ENCODE peak calls at places on chromosome 1, in ten cellular contexts. Z is B cell; F is suprapubic skin; B is Calu3; J is CD4-positive, alpha-beta T cell; N is A673; I is endothelial cell; H is Peyer's patch; V is K562; U is testis. K is an unnamed sample.

GRCh38 chr1:57061369-57061768 is 95.6 kb upstream of the C8B start:
- DNase-seq in Z (no peak), F (no peak), B (peak; percentile 1), J (no peak), N (no peak), I (no peak), H (no peak), V (no peak), U (no peak), K (no peak)

GRCh38 chr1:66730462-66730861 is 21.8 kb upstream of the DYNLT5 start:
- DNase-seq in Z (no peak), F (no peak), B (no peak), J (no peak), N (no peak), I (no peak), H (no peak), V (no peak), U (no peak), K (no peak)

GRCh38 chr1:167819849-167820683 is 93.9 kb downstream of the ADCY10 start:
- DNase-seq in Z (peak; percentile 46), F (peak; percentile 80), B (peak; percentile 85), J (no peak), N (peak; percentile 78), I (peak; percentile 65), H (peak; percentile 21), V (peak; percentile 91), U (peak; percentile 67), K (peak; percentile 87)

GRCh38 chr1:233777571-233777970 is 126.9 kb upstream of the SLC35F3 start:
- DNase-seq in Z (no peak), F (no peak), B (no peak), J (no peak), N (no peak), I (no peak), H (no peak), V (no peak), U (no peak), K (no peak)

GRCh38 chr1:42176902-42177519 is 12.5 kb upstream of the GUCA2A start:
- DNase-seq in Z (peak; percentile 37), F (no peak), B (peak; percentile 50), J (no peak), N (peak; percentile 40), I (no peak), H (no peak), V (peak; percentile 66), U (peak; percentile 56), K (no peak)

GRCh38 chr1:234683856-234684632 is 74.1 kb upstream of the IRF2BP2 start:
- DNase-seq in Z (no peak), F (peak; percentile 88), B (peak; percentile 66), J (no peak), N (no peak), I (no peak), H (no peak), V (no peak), U (peak; percentile 79), K (peak; percentile 46)

GRCh38 chr1:231611851-231612250 is 14.7 kb upstream of the DISC1 start:
- DNase-seq in Z (no peak), F (no peak), B (no peak), J (no peak), N (no peak), I (no peak), H (no peak), V (no peak), U (no peak), K (no peak)

GRCh38 chr1:12546771-12547585 is 71.0 kb downstream of the DHRS3 start:
- DNase-seq in Z (no peak), F (peak; percentile 89), B (no peak), J (no peak), N (no peak), I (no peak), H (no peak), V (no peak), U (peak; percentile 69), K (no peak)

GRCh38 chr1:87684194-87684593 is 355.5 kb downstream of the LMO4 start:
- DNase-seq in Z (peak; percentile 7), F (no peak), B (no peak), J (no peak), N (peak; percentile 51), I (no peak), H (no peak), V (no peak), U (peak; percentile 39), K (no peak)

GRCh38 chr1:28830814-28831213 is 18.8 kb downstream of the OPRD1 start:
- DNase-seq in Z (no peak), F (no peak), B (no peak), J (no peak), N (no peak), I (no peak), H (no peak), V (no peak), U (no peak), K (no peak)

GRCh38 chr1:156584813-156585212 is 5.3 kb downstream of the TTC24 start:
- DNase-seq in Z (no peak), F (no peak), B (peak; percentile 55), J (no peak), N (no peak), I (no peak), H (no peak), V (peak; percentile 57), U (no peak), K (no peak)
- TF ChIP-seq CTCF in Z (no peak), F (no peak), B (peak; percentile 50), J (no peak), N (peak; percentile 56), I (no peak), H (no peak), V (peak; percentile 76), U (no peak), K (no peak)

GRCh38 chr1:31976401-31976800 is 37.3 kb upstream of the KHDRBS1 start:
- DNase-seq in Z (no peak), F (no peak), B (no peak), J (no peak), N (no peak), I (no peak), H (no peak), V (no peak), U (no peak), K (no peak)

GRCh38 chr1:31981976-31982375 is 31.7 kb upstream of the KHDRBS1 start:
- DNase-seq in Z (peak; percentile 22), F (no peak), B (no peak), J (peak; percentile 15), N (peak; percentile 46), I (no peak), H (no peak), V (no peak), U (no peak), K (no peak)

GRCh38 chr1:31978853-31979400 is 34.7 kb upstream of the KHDRBS1 start:
- DNase-seq in Z (no peak), F (no peak), B (no peak), J (no peak), N (no peak), I (no peak), H (no peak), V (no peak), U (no peak), K (no peak)

GRCh38 chr1:31980835-31981782 is 32.6 kb upstream of the KHDRBS1 start:
- DNase-seq in Z (peak; percentile 55), F (no peak), B (no peak), J (no peak), N (no peak), I (no peak), H (no peak), V (no peak), U (no peak), K (no peak)

DNA sequence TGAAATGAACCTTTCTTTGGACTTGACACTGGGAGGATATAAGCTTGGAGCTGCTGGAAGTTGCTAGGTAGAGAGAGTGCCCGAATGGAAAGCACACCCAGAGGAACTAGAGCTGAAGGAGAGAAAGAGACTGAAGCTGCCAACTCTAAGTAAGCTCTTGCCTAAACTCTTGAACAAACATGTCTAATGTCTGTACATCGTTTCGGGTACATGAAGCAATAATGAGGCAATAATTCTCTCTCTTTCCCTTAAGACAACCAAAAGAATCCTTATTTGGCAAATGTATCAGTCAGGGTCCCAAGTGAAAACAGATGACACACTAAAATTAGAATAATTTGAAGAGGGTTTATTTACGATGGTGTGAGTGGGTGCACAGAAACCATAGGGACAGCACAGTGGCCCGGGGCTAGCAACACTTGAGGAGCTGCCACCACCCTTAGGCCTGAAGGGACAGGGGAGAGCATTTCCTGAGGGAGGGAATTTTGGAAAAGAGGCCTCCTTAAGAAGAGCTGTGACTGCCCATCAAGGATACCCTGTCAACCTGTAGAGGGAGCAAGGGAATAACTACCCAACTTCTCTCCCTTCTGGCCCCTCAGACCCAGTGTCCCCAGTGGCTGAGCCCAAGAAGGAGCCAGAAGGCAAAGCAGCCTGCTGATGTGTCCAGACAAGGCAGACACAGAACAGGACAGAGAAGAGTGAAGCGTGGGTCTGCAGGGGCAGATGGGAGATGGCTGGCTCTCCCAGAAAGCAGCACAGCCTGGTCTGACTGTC is 36.1 kb upstream of the KHDRBS1 start:
- DNase-seq in Z (no peak), F (no peak), B (peak; percentile 16), J (no peak), N (peak; percentile 60), I (peak; percentile 46), H (no peak), V (peak; percentile 68), U (no peak), K (no peak)
- TF ChIP-seq CTCF in Z (no peak), F (peak; percentile 13), B (peak; percentile 28), J (peak; percentile 16), N (peak; percentile 58), I (peak; percentile 37), H (no peak), V (peak; percentile 84), U (no peak), K (peak; percentile 54)

GRCh38 chr1:216726435-216726834 is 3.2 kb upstream of the ESRRG start:
- DNase-seq in Z (no peak), F (no peak), B (no peak), J (no peak), N (no peak), I (no peak), H (no peak), V (no peak), U (no peak), K (no peak)
- TF ChIP-seq CTCF in Z (no peak), F (no peak), B (no peak), J (no peak), N (no peak), I (peak; percentile 38), H (no peak), V (no peak), U (no peak), K (no peak)

GRCh38 chr1:169106095-169106920 is at the start of gene ATP1B1:
- DNase-seq in Z (peak; percentile 82), F (peak; percentile 87), B (peak; percentile 98), J (peak; percentile 82), N (peak; percentile 88), I (peak; percentile 93), H (peak; percentile 82), V (peak; percentile 97), U (peak; percentile 93), K (peak; percentile 95)

GRCh38 chr1:169103443-169103842 is 3.0 kb upstream of the ATP1B1 start:
- DNase-seq in Z (no peak), F (no peak), B (peak; percentile 71), J (no peak), N (no peak), I (no peak), H (no peak), V (no peak), U (no peak), K (no peak)

GRCh38 chr1:169106921-169107672 is 607 bp downstream of the ATP1B1 start:
- DNase-seq in Z (no peak), F (no peak), B (no peak), J (no peak), N (peak; percentile 58), I (no peak), H (no peak), V (peak; percentile 36), U (peak; percentile 25), K (no peak)

GRCh38 chr1:169105087-169105433 is 1.4 kb upstream of the ATP1B1 start:
- DNase-seq in Z (no peak), F (no peak), B (no peak), J (no peak), N (no peak), I (no peak), H (no peak), V (no peak), U (peak; percentile 22), K (no peak)

GRCh38 chr1:169105434-169106094 is 926 bp upstream of the ATP1B1 start:
- DNase-seq in Z (peak; percentile 41), F (peak; percentile 87), B (peak; percentile 99), J (peak; percentile 14), N (no peak), I (peak; percentile 57), H (peak; percentile 67), V (peak; percentile 78), U (peak; percentile 83), K (peak; percentile 86)
- TF ChIP-seq CTCF in Z (no peak), F (no peak), B (no peak), J (no peak), N (no peak), I (no peak), H (no peak), V (no peak), U (no peak), K (no peak)

K was measured in osteocyte.